ENCODE peak calls at places on chromosomes 3 and 15, in five cellular contexts. D is Calu3, H is AG04450, R is pancreas, A is transverse colon. N is an unnamed sample.
A peak's percentile ranks its signal among the peaks of the same experiment; 100 is the strongest.

GRCh38 chr3:64352596-64352989 is 127.3 kb upstream of the PRICKLE2 start:
- DNase-seq in A (no peak), R (no peak), H (no peak), D (no peak), N (no peak)

GRCh38 chr15:25812845-25813244 is 50.3 kb downstream of the ATP10A start:
- DNase-seq in A (no peak), H (no peak), D (no peak), R (no peak), N (peak; percentile 53)

GRCh38 chr3:128787256-128788253 is 61.6 kb downstream of the RAB7A start:
- DNase-seq in H (no peak), A (peak; percentile 36), D (peak; percentile 79), R (no peak), N (no peak)

GRCh38 chr3:62323241-62323640 is 50.1 kb downstream of the FEZF2 start:
- DNase-seq in D (no peak), R (no peak), H (no peak), A (no peak), N (no peak)

GRCh38 chr3:128112406-128112968 is 11.1 kb downstream of the RUVBL1 start:
- DNase-seq in D (no peak), H (peak; percentile 51), R (no peak), A (no peak), N (no peak)

GRCh38 chr15:42100021-42100800 is 5.8 kb upstream of the PLA2G4D start:
- DNase-seq in D (no peak), A (no peak), H (no peak), R (no peak), N (no peak)

GRCh38 chr3:196486263-196486662 is 17.3 kb downstream of the RNF168 start:
- DNase-seq in H (no peak), A (no peak), R (no peak), D (peak; percentile 40), N (no peak)

GRCh38 chr3:66411436-66411835 is 89.4 kb downstream of the LRIG1 start:
- DNase-seq in A (no peak), D (no peak), R (no peak), H (no peak), N (no peak)

GRCh38 chr3:126543457-126544090 is 15.2 kb downstream of the C3orf22 start:
- DNase-seq in R (no peak), A (peak; percentile 3), H (no peak), D (no peak), N (peak; percentile 78)

GRCh38 chr3:39809181-39809994 is at the start of gene MYRIP:
- DNase-seq in D (peak; percentile 92), A (peak; percentile 81), R (peak; percentile 84), H (no peak), N (no peak)

GRCh38 chr15:56234804-56235203 is 8.9 kb downstream of the RFX7 start:
- DNase-seq in H (no peak), R (no peak), A (no peak), D (no peak), N (no peak)

GRCh38 chr3:38392604-38393163 is 46.1 kb downstream of the XYLB start:
- DNase-seq in D (no peak), A (no peak), R (no peak), H (no peak), N (no peak)

GRCh38 chr15:48631191-48631770 is 14.2 kb downstream of the FBN1 start:
- DNase-seq in D (no peak), R (no peak), H (no peak), A (no peak), N (no peak)

GRCh38 chr3:114809668-114810413 is 337.2 kb downstream of the ZBTB20 start:
- DNase-seq in R (no peak), H (peak; percentile 3), D (peak; percentile 8), A (no peak), N (no peak)

GRCh38 chr3:39139442-39139841 is 13.9 kb downstream of the CSRNP1 start:
- DNase-seq in A (no peak), H (no peak), R (no peak), D (no peak), N (no peak)

GRCh38 chr15:100311099-100311751 is 30.6 kb downstream of the ADAMTS17 start:
- DNase-seq in D (no peak), H (no peak), R (no peak), A (no peak), N (peak; percentile 64)

GRCh38 chr3:32106929-32107362 is 526 bp downstream of the GPD1L start:
- DNase-seq in D (peak; percentile 34), A (peak; percentile 84), H (no peak), R (peak; percentile 59), N (no peak)

GRCh38 chr3:192700885-192701284 is 26.5 kb downstream of the FGF12 start:
- DNase-seq in D (no peak), A (no peak), H (no peak), R (no peak), N (no peak)

GRCh38 chr3:125403789-125404188 is 28.7 kb upstream of the ZNF148 start:
- DNase-seq in D (no peak), H (peak; percentile 4), R (no peak), A (no peak), N (no peak)
- TF ChIP-seq CTCF in D (no peak), H (peak; percentile 27), R (no peak), A (no peak), N (peak; percentile 28)

GRCh38 chr15:65846120-65846519 is 23.2 kb upstream of the RAB11A start:
- DNase-seq in R (no peak), D (no peak), A (no peak), H (no peak), N (no peak)
- TF ChIP-seq CTCF in R (no peak), D (no peak), A (no peak), H (no peak), N (no peak)

GRCh38 chr3:12369598-12369997 is 80.7 kb downstream of the PPARG start:
- DNase-seq in R (no peak), D (no peak), A (no peak), H (no peak), N (no peak)

GRCh38 chr3:12371525-12372140 is 82.8 kb downstream of the PPARG start:
- DNase-seq in A (no peak), R (no peak), D (no peak), H (peak; percentile 50), N (no peak)

GRCh38 chr3:12369029-12369428 is 80.2 kb downstream of the PPARG start:
- DNase-seq in A (no peak), R (no peak), H (no peak), D (no peak), N (no peak)

GRCh38 chr3:12372762-12373280 is 84.0 kb downstream of the PPARG start:
- DNase-seq in H (no peak), D (no peak), A (no peak), R (no peak), N (no peak)

GRCh38 chr3:12370758-12371157 is 81.9 kb downstream of the PPARG start:
- DNase-seq in D (no peak), H (no peak), A (peak; percentile 33), R (no peak), N (no peak)
- TF ChIP-seq CTCF in D (no peak), H (no peak), A (peak; percentile 48), R (no peak), N (no peak)

GRCh38 chr3:155242342-155242741 is 51.1 kb downstream of the STRIT1 start:
- DNase-seq in R (no peak), D (no peak), H (no peak), A (no peak), N (no peak)

GRCh38 chr3:155244206-155244605 is 49.3 kb downstream of the STRIT1 start:
- DNase-seq in D (no peak), A (no peak), H (no peak), R (no peak), N (no peak)

GRCh38 chr3:155239960-155240359 is 53.5 kb downstream of the STRIT1 start:
- DNase-seq in H (no peak), A (no peak), D (no peak), R (no peak), N (no peak)

GRCh38 chr3:155243512-155243921 is 50.0 kb downstream of the STRIT1 start:
- DNase-seq in D (no peak), A (no peak), R (no peak), H (peak; percentile 48), N (no peak)

DNA sequence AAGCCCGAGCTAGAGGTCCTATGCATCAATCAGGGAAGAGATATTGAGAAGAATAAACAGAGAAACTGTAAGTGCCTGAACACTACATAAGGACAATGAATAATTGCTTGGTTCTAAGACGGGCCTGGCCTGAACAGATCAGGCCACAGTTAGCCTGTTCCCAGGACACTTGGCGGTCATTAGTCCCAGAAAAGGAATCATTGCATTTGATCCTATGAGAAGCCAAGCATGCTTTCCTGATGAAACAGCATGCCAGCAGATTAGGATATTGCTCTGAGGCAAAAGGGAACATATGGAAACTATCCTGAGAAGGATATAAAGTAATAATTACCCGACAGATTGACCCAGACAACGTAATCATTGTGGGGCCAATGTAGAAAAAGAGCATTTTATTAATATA is 51.9 kb downstream of the STRIT1 start:
- DNase-seq in H (no peak), R (no peak), A (no peak), D (no peak), N (no peak)
- TF ChIP-seq CTCF in H (no peak), R (no peak), A (no peak), D (no peak), N (no peak)

GRCh38 chr15:82805994-82806406 is at the start of gene FSD2:
- DNase-seq in R (no peak), D (no peak), H (no peak), A (peak; percentile 11), N (peak; percentile 34)
- TF ChIP-seq CTCF in R (no peak), D (no peak), H (no peak), A (no peak), N (no peak)

GRCh38 chr3:184688251-184688851 is 23.5 kb downstream of the MAGEF1 start:
- DNase-seq in R (no peak), H (peak; percentile 66), D (no peak), A (no peak), N (no peak)
- TF ChIP-seq CTCF in R (no peak), H (no peak), D (no peak), A (no peak), N (no peak)

N was measured in osteocyte.